ENCODE peak calls at places on chromosomes 16 and 17, in eight cellular contexts. B is HCT116, U is A549, X is prostate gland, N is ovary, A is stomach, K is esophagus squamous epithelium, P is tibial nerve. T is an unnamed sample.

GRCh38 chr17:61149862-61150362 is 249.7 kb upstream of the TBX2 start:
- DNase-seq in P (no peak), U (no peak), A (no peak), N (no peak), X (no peak), K (no peak), B (no peak), T (no peak)

GRCh38 chr16:11315499-11315898 is 29.8 kb upstream of the RMI2 start:
- DNase-seq in U (no peak), B (no peak), N (peak), K (no peak), A (no peak), X (no peak), P (no peak), T (no peak)

GRCh38 chr17:33667671-33668070 is 374.6 kb upstream of the ASIC2 start:
- DNase-seq in P (no peak), X (no peak), A (no peak), N (peak), K (no peak), U (no peak), B (no peak), T (no peak)

GRCh38 chr16:88966986-88967799 is 9.8 kb downstream of the CBFA2T3 start:
- DNase-seq in X (no peak), U (no peak), N (no peak), P (no peak), B (no peak), A (no peak), K (no peak), T (no peak)

GRCh38 chr16:30760160-30760559 is 1.7 kb downstream of the CFAP119 start:
- DNase-seq in K (no peak), X (no peak), A (no peak), N (peak), B (no peak), U (no peak), P (no peak), T (no peak)

GRCh38 chr17:41008811-41009210 is at the start of gene KRTAP3-1:
- DNase-seq in K (no peak), U (no peak), X (no peak), B (no peak), N (no peak), P (no peak), A (no peak), T (no peak)

GRCh38 chr17:53101706-53102105 is 721.0 kb upstream of the KIF2B start:
- DNase-seq in U (no peak), X (no peak), K (no peak), B (no peak), N (no peak), P (no peak), A (no peak), T (no peak)

GRCh38 chr17:29722411-29723198 is 99.9 kb upstream of the CORO6 start:
- DNase-seq in X (peak), N (no peak), P (peak), A (no peak), K (no peak), U (no peak), B (no peak), T (peak)

GRCh38 chr16:80924372-80924978 is 82.2 kb downstream of the CMC2 start:
- DNase-seq in K (no peak), N (peak), U (peak), B (peak), P (peak), A (peak), X (peak), T (peak)

GRCh38 chr17:75785770-75786538 is 1.3 kb downstream of the UNK start:
- DNase-seq in P (no peak), A (no peak), K (no peak), N (no peak), U (no peak), B (no peak), X (no peak), T (no peak)

GRCh38 chr16:13923703-13924298 is 3.8 kb downstream of the ERCC4 start:
- DNase-seq in X (no peak), U (peak), B (peak), K (no peak), P (no peak), N (no peak), A (no peak), T (no peak)

GRCh38 chr17:82882715-82883446 is 43.1 kb upstream of the ZNF750 start:
- DNase-seq in A (peak), X (peak), P (no peak), N (no peak), K (no peak), B (no peak), U (no peak), T (peak)

GRCh38 chr16:57814896-57815295 is 12.6 kb upstream of the KIFC3 start:
- DNase-seq in N (no peak), U (no peak), X (peak), K (no peak), B (no peak), A (no peak), P (no peak), T (no peak)

GRCh38 chr16:50371936-50372595 is 3.3 kb upstream of the BRD7 start:
- DNase-seq in N (peak), P (no peak), U (no peak), K (no peak), X (no peak), B (no peak), A (no peak), T (no peak)
- TF ChIP-seq CTCF in N (no peak), P (no peak), U (no peak), K (no peak), X (no peak), B (peak), A (no peak), T (peak)

GRCh38 chr17:7831233-7831632 is 2.8 kb upstream of the KDM6B start:
- DNase-seq in P (no peak), B (no peak), N (no peak), A (no peak), U (no peak), K (no peak), X (no peak), T (no peak)

GRCh38 chr17:7833795-7834553 is at the start of gene KDM6B:
- DNase-seq in U (peak), B (peak), A (peak), P (peak), N (peak), K (peak), X (peak), T (peak)

GRCh38 chr17:7830616-7831015 is 3.4 kb upstream of the KDM6B start:
- DNase-seq in P (no peak), B (no peak), X (no peak), N (no peak), K (no peak), A (no peak), U (no peak), T (no peak)

GRCh38 chr17:7833011-7833794 is 814 bp upstream of the KDM6B start:
- DNase-seq in K (no peak), B (no peak), N (no peak), U (no peak), A (no peak), X (no peak), P (no peak), T (no peak)

DNA sequence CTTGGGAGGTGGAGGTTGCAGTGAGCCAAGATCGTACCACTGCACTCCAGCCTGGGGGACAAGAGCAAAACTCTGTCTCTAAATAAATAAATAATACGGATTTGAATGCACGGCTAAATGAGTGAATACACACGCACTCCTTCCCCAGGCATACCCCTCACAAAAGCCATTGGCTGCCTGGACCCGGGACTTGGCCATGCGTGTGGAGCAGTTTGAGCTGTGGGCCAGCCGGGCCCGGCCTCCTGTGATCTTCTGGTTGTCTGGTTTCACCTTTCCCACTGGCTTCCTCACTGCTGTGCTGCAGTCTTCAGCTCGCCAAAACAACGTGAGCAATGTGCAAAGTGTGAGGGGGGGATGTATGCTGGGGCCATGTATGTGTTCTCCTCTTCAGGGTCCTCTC is 1.6 kb upstream of the KDM6B start:
- DNase-seq in X (no peak), K (no peak), B (no peak), N (no peak), U (no peak), A (no peak), P (no peak), T (no peak)
- TF ChIP-seq POLR2A in X (no peak), K (no peak), B (no peak), N (no peak), U (no peak), A (no peak), P (no peak), T (no peak)

DNA sequence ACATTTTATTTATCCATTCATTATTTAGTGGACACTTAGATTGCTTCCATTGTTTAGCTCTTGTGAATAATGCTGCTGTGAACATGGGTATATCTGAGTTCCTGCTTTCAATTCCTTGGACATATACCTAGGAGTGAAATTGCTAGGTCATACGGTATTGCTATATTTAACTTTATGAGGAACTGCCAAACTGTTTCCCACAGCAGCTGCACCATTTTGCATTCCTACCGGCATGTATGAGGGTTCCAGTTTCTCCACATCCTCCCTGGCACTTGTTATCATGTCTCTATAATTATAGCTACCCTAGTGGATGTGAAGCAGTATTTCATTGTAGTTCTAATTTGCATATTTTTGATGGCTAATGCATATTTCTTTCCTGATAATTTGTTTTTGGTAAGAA is 23.7 kb upstream of the DRG2 start:
- DNase-seq in X (no peak), U (no peak), K (no peak), A (no peak), N (no peak), P (no peak), B (no peak), T (no peak)
- H3K27ac ChIP-seq in X (no peak), U (no peak), K (no peak), A (no peak), N (no peak), P (no peak), B (no peak), T (no peak)

GRCh38 chr17:64017381-64017980 is 3.0 kb downstream of the ICAM2 start:
- DNase-seq in A (no peak), N (no peak), X (no peak), K (no peak), U (no peak), P (no peak), B (no peak), T (no peak)

GRCh38 chr17:64015447-64015846 is 5.0 kb downstream of the ICAM2 start:
- DNase-seq in B (no peak), A (no peak), U (no peak), N (no peak), P (no peak), X (no peak), K (no peak), T (no peak)

GRCh38 chr17:64019486-64020067 is 856 bp downstream of the ICAM2 start:
- DNase-seq in N (no peak), U (no peak), P (no peak), K (no peak), A (no peak), X (no peak), B (no peak), T (no peak)

GRCh38 chr17:64016974-64017373 is 3.5 kb downstream of the ICAM2 start:
- DNase-seq in P (no peak), N (no peak), K (no peak), U (no peak), B (no peak), X (no peak), A (no peak), T (no peak)

GRCh38 chr17:64016248-64016784 is 4.1 kb downstream of the ICAM2 start:
- DNase-seq in N (no peak), B (no peak), K (no peak), X (no peak), U (no peak), P (no peak), A (no peak), T (no peak)
- TF ChIP-seq CTCF in N (no peak), B (peak), K (no peak), X (no peak), U (peak), P (no peak), A (no peak), T (no peak)

GRCh38 chr17:68034452-68034776 is 1.1 kb upstream of the KPNA2 start:
- DNase-seq in P (no peak), U (no peak), A (no peak), K (no peak), X (no peak), N (no peak), B (no peak), T (no peak)

GRCh38 chr17:68035131-68035522 is 408 bp upstream of the KPNA2 start:
- DNase-seq in K (peak), P (peak), X (peak), B (no peak), A (peak), N (peak), U (peak), T (peak)

GRCh38 chr17:68033636-68034451 is 1.7 kb upstream of the KPNA2 start:
- DNase-seq in K (no peak), A (no peak), X (no peak), B (peak), N (no peak), U (peak), P (no peak), T (no peak)

GRCh38 chr17:68036304-68037147 is 991 bp downstream of the KPNA2 start:
- DNase-seq in P (no peak), B (peak), K (no peak), X (no peak), U (no peak), A (no peak), N (no peak), T (no peak)

DNA sequence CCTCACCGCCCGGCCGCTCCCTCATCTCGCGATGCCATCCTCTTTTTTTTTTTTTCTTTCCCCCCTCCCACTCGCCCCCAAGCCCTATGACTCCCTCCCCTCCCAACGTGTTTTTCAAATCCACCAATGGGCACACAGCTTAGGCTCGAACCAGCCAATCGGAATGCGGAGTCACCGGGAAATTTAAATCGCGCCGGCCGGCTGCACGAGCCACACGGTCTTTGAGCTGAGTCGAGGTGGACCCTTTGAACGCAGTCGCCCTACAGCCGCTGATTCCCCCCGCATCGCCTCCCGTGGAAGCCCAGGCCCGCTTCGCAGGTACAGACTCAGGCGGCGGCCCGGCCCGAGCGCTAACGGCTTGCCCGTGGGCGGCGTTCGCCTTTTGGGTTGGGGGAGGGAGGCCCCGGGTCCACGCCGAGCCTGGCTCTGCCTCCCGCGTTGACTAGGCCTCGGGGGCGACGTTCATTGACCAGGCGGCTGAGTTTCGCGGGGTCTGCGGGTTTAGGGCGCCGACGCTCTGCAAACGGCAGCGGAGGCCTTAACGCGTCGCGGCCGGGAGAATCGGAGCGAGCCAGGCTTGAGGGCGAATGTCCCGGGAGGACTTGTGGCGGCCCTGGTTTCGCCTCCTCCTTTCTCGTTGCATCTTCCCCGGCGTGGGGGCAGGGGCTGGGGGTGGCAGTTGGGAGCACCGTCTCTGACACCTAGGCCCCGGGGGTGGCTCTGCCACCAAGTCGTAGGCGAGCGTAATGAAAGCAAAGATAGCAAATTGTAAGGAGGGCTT is at the start of gene KPNA2:
- DNase-seq in B (peak), X (peak), K (peak), N (peak), U (peak), A (peak), P (peak), T (peak)
- TF ChIP-seq POLR2A in B (peak), X (peak), K (peak), N (peak), U (peak), A (no peak), P (peak), T (peak)

T was measured in heart left ventricle.